ENCODE peak calls at places on chromosomes 12 and 14, in six cellular contexts. One of them, this sample, is unnamed. For H3K4me1 and H3K36me3, the result is how much of the 10 kb centered on the place peaks cover.

GRCh38 chr12:57085999-57086950 is 2.6 kb upstream of the NAB2 start:
- DNase-seq in right atrium auricular region: no peak
- DNase-seq in OCI-LY7: peak
- DNase-seq in BE2C: peak
- DNase-seq in Panc1: no peak
- DNase-seq in gastrocnemius medialis: peak
- DNase-seq in this sample: peak

GRCh38 chr14:22427771-22428228 is 161.2 kb downstream of the DAD1 start:
- DNase-seq in right atrium auricular region: peak
- DNase-seq in OCI-LY7: no peak
- DNase-seq in BE2C: no peak
- DNase-seq in Panc1: no peak
- DNase-seq in gastrocnemius medialis: peak
- DNase-seq in this sample: peak

GRCh38 chr12:81759215-81759991 is at the start of gene PPFIA2:
- DNase-seq in right atrium auricular region: no peak
- DNase-seq in OCI-LY7: no peak
- DNase-seq in BE2C: no peak
- DNase-seq in Panc1: no peak
- DNase-seq in gastrocnemius medialis: peak
- DNase-seq in this sample: no peak

GRCh38 chr12:45268672-45269406 is 52.9 kb downstream of the ANO6 start:
- DNase-seq in right atrium auricular region: peak
- DNase-seq in OCI-LY7: peak
- DNase-seq in BE2C: peak
- DNase-seq in Panc1: no peak
- DNase-seq in gastrocnemius medialis: peak
- DNase-seq in this sample: peak

GRCh38 chr14:74712499-74713394 is at the start of the genes AREL1 and FCF1:
- DNase-seq in right atrium auricular region: peak
- DNase-seq in OCI-LY7: peak
- DNase-seq in BE2C: peak
- DNase-seq in Panc1: peak
- DNase-seq in gastrocnemius medialis: peak
- DNase-seq in this sample: peak

GRCh38 chr12:27305673-27306504 is 26.7 kb upstream of the BMAL2 start:
- DNase-seq in right atrium auricular region: no peak
- DNase-seq in OCI-LY7: peak
- DNase-seq in BE2C: no peak
- DNase-seq in Panc1: no peak
- DNase-seq in gastrocnemius medialis: no peak
- DNase-seq in this sample: no peak

GRCh38 chr14:59939828-59940227 is 19.9 kb downstream of the LRRC9 start:
- DNase-seq in right atrium auricular region: no peak
- DNase-seq in OCI-LY7: no peak
- DNase-seq in BE2C: no peak
- DNase-seq in Panc1: no peak
- DNase-seq in gastrocnemius medialis: no peak
- DNase-seq in this sample: no peak

GRCh38 chr12:109736552-109737108 is 23.0 kb downstream of the FAM222A start:
- DNase-seq in right atrium auricular region: no peak
- DNase-seq in OCI-LY7: no peak
- DNase-seq in BE2C: peak
- DNase-seq in Panc1: no peak
- DNase-seq in gastrocnemius medialis: peak
- DNase-seq in this sample: no peak

GRCh38 chr14:68040633-68041369 is 221.2 kb downstream of the RAD51B start:
- DNase-seq in right atrium auricular region: no peak
- DNase-seq in OCI-LY7: no peak
- DNase-seq in BE2C: no peak
- DNase-seq in Panc1: no peak
- DNase-seq in gastrocnemius medialis: no peak
- DNase-seq in this sample: no peak

GRCh38 chr12:6534914-6535696 is 788 bp downstream of the GAPDH start:
- DNase-seq in right atrium auricular region: peak
- DNase-seq in OCI-LY7: peak
- DNase-seq in BE2C: peak
- DNase-seq in Panc1: no peak
- DNase-seq in gastrocnemius medialis: peak
- DNase-seq in this sample: peak

GRCh38 chr12:6533653-6534157 is 612 bp upstream of the GAPDH start:
- DNase-seq in right atrium auricular region: peak
- DNase-seq in OCI-LY7: peak
- DNase-seq in BE2C: peak
- DNase-seq in Panc1: no peak
- DNase-seq in gastrocnemius medialis: peak
- DNase-seq in this sample: no peak

GRCh38 chr12:6532051-6532926 is 2.0 kb upstream of the GAPDH start:
- DNase-seq in right atrium auricular region: peak
- DNase-seq in OCI-LY7: peak
- DNase-seq in BE2C: peak
- DNase-seq in Panc1: no peak
- DNase-seq in gastrocnemius medialis: peak
- DNase-seq in this sample: peak

GRCh38 chr12:6534158-6534913 is at the start of gene GAPDH:
- DNase-seq in right atrium auricular region: peak
- DNase-seq in OCI-LY7: peak
- DNase-seq in BE2C: peak
- DNase-seq in Panc1: peak
- DNase-seq in gastrocnemius medialis: peak
- DNase-seq in this sample: peak

DNA sequence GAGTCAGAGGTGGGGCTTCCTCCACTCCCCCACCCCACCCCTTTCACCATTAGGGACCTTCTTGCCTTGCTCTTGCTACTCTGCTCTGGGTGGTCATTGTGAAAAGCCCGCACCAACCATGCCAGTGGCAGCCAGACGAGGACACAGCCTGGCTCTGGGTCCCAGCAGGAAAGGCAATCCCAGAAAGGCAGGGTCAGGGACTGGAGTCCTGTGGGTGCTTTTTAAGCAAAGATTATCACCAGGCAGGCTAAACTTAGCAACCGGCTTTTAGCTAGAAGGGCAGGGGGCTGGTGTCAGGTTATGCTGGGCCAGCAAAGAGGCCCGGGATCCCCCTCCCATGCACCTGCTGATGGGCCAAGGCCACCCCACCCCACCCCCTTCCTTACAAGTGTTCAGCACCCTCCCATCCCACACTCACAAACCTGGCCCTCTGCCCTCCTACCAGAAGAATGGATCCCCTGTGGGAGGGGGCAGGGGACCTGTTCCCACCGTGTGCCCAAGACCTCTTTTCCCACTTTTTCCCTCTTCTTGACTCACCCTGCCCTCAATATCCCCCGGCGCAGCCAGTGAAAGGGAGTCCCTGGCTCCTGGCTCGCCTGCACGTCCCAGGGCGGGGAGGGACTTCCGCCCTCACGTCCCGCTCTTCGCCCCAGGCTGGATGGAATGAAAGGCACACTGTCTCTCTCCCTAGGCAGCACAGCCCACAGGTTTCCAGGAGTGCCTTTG is 1.2 kb upstream of the GAPDH start:
- DNase-seq in right atrium auricular region: peak
- DNase-seq in OCI-LY7: peak
- DNase-seq in BE2C: peak
- DNase-seq in Panc1: no peak
- DNase-seq in gastrocnemius medialis: peak
- DNase-seq in this sample: peak
- H3K4me1 ChIP-seq in right atrium auricular region: half or more
- H3K4me1 ChIP-seq in OCI-LY7: under half
- H3K4me1 ChIP-seq in BE2C: under half
- H3K4me1 ChIP-seq in Panc1: under half
- H3K4me1 ChIP-seq in gastrocnemius medialis: under half
- H3K4me1 ChIP-seq in this sample: half or more

DNA sequence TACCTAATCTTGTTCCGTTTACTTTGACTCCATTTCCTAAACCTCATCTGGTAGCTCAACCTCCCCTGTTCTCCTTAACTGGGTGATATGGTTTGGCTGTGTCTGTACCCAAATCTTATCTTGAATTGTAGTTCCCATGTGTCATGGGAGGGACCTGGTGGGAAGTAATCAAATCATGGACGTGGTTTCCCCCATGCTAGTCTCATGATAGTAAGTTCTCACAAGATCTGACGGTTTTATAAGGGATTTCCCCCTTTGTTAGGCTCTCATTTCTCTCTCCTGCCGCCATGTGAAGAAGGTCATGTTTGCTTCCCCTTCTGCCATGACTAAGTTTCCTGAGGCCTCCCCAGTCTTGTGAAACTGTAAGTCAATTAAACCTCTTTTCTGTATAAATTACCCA is 19.5 kb downstream of the COX16 start:
- DNase-seq in right atrium auricular region: no peak
- DNase-seq in OCI-LY7: no peak
- DNase-seq in BE2C: no peak
- DNase-seq in Panc1: no peak
- DNase-seq in gastrocnemius medialis: no peak
- DNase-seq in this sample: no peak
- H3K36me3 ChIP-seq in right atrium auricular region: under half
- H3K36me3 ChIP-seq in OCI-LY7: under half
- H3K36me3 ChIP-seq in BE2C: under half
- H3K36me3 ChIP-seq in Panc1: under half
- H3K36me3 ChIP-seq in gastrocnemius medialis: under half
- H3K36me3 ChIP-seq in this sample: under half

GRCh38 chr14:96364911-96365310 is 1.6 kb downstream of the GSKIP start:
- DNase-seq in right atrium auricular region: no peak
- DNase-seq in OCI-LY7: no peak
- DNase-seq in BE2C: no peak
- DNase-seq in Panc1: no peak
- DNase-seq in gastrocnemius medialis: no peak
- DNase-seq in this sample: no peak

GRCh38 chr14:96368534-96368933 is 5.2 kb downstream of the GSKIP start:
- DNase-seq in right atrium auricular region: no peak
- DNase-seq in OCI-LY7: no peak
- DNase-seq in BE2C: no peak
- DNase-seq in Panc1: no peak
- DNase-seq in gastrocnemius medialis: no peak
- DNase-seq in this sample: no peak

GRCh38 chr14:96373538-96373937 is 10.2 kb downstream of the GSKIP start:
- DNase-seq in right atrium auricular region: no peak
- DNase-seq in OCI-LY7: no peak
- DNase-seq in BE2C: no peak
- DNase-seq in Panc1: no peak
- DNase-seq in gastrocnemius medialis: no peak
- DNase-seq in this sample: no peak

GRCh38 chr14:96376093-96376492 is 12.8 kb downstream of the GSKIP start:
- DNase-seq in right atrium auricular region: no peak
- DNase-seq in OCI-LY7: no peak
- DNase-seq in BE2C: no peak
- DNase-seq in Panc1: no peak
- DNase-seq in gastrocnemius medialis: no peak
- DNase-seq in this sample: no peak

GRCh38 chr14:96370528-96370927 is 7.2 kb downstream of the GSKIP start:
- DNase-seq in right atrium auricular region: no peak
- DNase-seq in OCI-LY7: no peak
- DNase-seq in BE2C: no peak
- DNase-seq in Panc1: no peak
- DNase-seq in gastrocnemius medialis: no peak
- DNase-seq in this sample: no peak
- H3K4me1 ChIP-seq in right atrium auricular region: under half
- H3K4me1 ChIP-seq in OCI-LY7: under half
- H3K4me1 ChIP-seq in BE2C: under half
- H3K4me1 ChIP-seq in Panc1: under half
- H3K4me1 ChIP-seq in gastrocnemius medialis: under half
- H3K4me1 ChIP-seq in this sample: under half

GRCh38 chr12:31019561-31020308 is 53.9 kb upstream of the DDX11 start:
- DNase-seq in right atrium auricular region: no peak
- DNase-seq in OCI-LY7: no peak
- DNase-seq in BE2C: no peak
- DNase-seq in Panc1: no peak
- DNase-seq in gastrocnemius medialis: no peak
- DNase-seq in this sample: no peak

GRCh38 chr12:31020385-31021166 is 53.1 kb upstream of the DDX11 start:
- DNase-seq in right atrium auricular region: no peak
- DNase-seq in OCI-LY7: no peak
- DNase-seq in BE2C: no peak
- DNase-seq in Panc1: no peak
- DNase-seq in gastrocnemius medialis: no peak
- DNase-seq in this sample: no peak

GRCh38 chr12:31021181-31021580 is 52.5 kb upstream of the DDX11 start:
- DNase-seq in right atrium auricular region: no peak
- DNase-seq in OCI-LY7: peak
- DNase-seq in BE2C: no peak
- DNase-seq in Panc1: no peak
- DNase-seq in gastrocnemius medialis: no peak
- DNase-seq in this sample: no peak

GRCh38 chr12:31021809-31022492 is 51.7 kb upstream of the DDX11 start:
- DNase-seq in right atrium auricular region: no peak
- DNase-seq in OCI-LY7: no peak
- DNase-seq in BE2C: no peak
- DNase-seq in Panc1: peak
- DNase-seq in gastrocnemius medialis: no peak
- DNase-seq in this sample: no peak

DNA sequence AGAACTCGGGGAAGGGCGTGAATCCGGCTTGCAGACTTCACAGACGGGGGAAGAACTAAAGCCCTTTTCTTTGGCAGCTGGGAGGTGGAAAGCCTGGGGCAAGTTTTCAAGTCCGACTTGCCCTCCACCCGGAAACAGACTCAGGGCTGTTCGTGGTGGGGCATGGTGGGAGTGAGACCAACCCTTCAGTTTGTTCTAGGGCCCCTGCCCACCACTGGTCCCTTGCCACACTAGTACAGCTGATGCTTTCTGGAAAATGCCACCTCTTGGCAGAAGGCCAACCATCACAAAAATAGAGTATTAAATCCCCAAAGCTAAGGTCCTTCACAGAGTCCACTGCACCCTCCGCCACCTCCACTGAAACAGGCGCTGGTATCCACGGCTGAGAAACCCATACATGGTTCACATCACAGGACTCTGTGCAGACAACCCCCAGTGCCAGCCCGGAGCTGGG is 50.4 kb upstream of the DDX11 start:
- DNase-seq in right atrium auricular region: no peak
- DNase-seq in OCI-LY7: no peak
- DNase-seq in BE2C: no peak
- DNase-seq in Panc1: no peak
- DNase-seq in gastrocnemius medialis: no peak
- DNase-seq in this sample: no peak
- H3K36me3 ChIP-seq in right atrium auricular region: under half
- H3K36me3 ChIP-seq in OCI-LY7: under half
- H3K36me3 ChIP-seq in BE2C: under half
- H3K36me3 ChIP-seq in Panc1: under half
- H3K36me3 ChIP-seq in gastrocnemius medialis: under half
- H3K36me3 ChIP-seq in this sample: under half